ENCODE peak calls at places on chromosomes 13 and 19, in eight cellular contexts. J is heart right ventricle, O is ovary, F is AG09319, Y is progenitor cell of endocrine pancreas, D is fibroblast of pulmonary artery, T is psoas muscle, B is AG10803. M is an unnamed sample.

GRCh38 chr19:30070198-30070969 is 128.3 kb downstream of the URI1 start:
- DNase-seq in J (no peak), O (peak), F (no peak), Y (no peak), D (no peak), T (no peak), B (no peak), M (peak)

GRCh38 chr13:52599853-52600603 is 42.2 kb upstream of the HNRNPA1L2 start:
- DNase-seq in J (peak), O (peak), F (no peak), Y (peak), D (peak), T (peak), B (peak), M (no peak)

GRCh38 chr19:46453661-46454060 is 17.7 kb downstream of the PNMA8A start:
- DNase-seq in J (no peak), O (no peak), F (no peak), Y (no peak), D (no peak), T (no peak), B (no peak), M (no peak)

GRCh38 chr19:5268801-5269200 is 71.8 kb downstream of the PTPRS start:
- DNase-seq in J (no peak), O (no peak), F (no peak), Y (no peak), D (no peak), T (no peak), B (no peak), M (no peak)

GRCh38 chr19:12778020-12778904 is 2.9 kb upstream of the HOOK2 start:
- DNase-seq in J (peak), O (peak), F (peak), Y (no peak), D (peak), T (peak), B (peak), M (no peak)

GRCh38 chr19:16869331-16869972 is 19.3 kb upstream of the F2RL3 start:
- DNase-seq in J (no peak), O (no peak), F (no peak), Y (no peak), D (no peak), T (no peak), B (no peak), M (no peak)

GRCh38 chr13:108987945-108988344 is 358.5 kb downstream of the MYO16 start:
- DNase-seq in J (no peak), O (no peak), F (no peak), Y (no peak), D (no peak), T (no peak), B (peak), M (no peak)

GRCh38 chr13:18943721-18944391 is 237.8 kb downstream of the TUBA3C start:
- DNase-seq in J (no peak), O (no peak), F (no peak), Y (no peak), D (no peak), T (no peak), B (no peak), M (no peak)

GRCh38 chr19:32611161-32611560 is 30.2 kb downstream of the PDCD5 start:
- DNase-seq in J (no peak), O (peak), F (no peak), Y (no peak), D (no peak), T (no peak), B (no peak), M (no peak)

GRCh38 chr13:95588134-95588533 is 35.6 kb downstream of the CLDN10 start:
- DNase-seq in J (no peak), O (no peak), F (no peak), Y (no peak), D (no peak), T (no peak), B (no peak), M (no peak)

GRCh38 chr19:10102787-10103236 is 334 bp upstream of the ANGPTL6 start:
- DNase-seq in J (no peak), O (no peak), F (no peak), Y (no peak), D (no peak), T (no peak), B (no peak), M (no peak)

GRCh38 chr19:3343619-3344502 is 22.5 kb upstream of the NFIC start:
- DNase-seq in J (peak), O (peak), F (peak), Y (no peak), D (peak), T (peak), B (peak), M (peak)

GRCh38 chr13:20608438-20609020 is 41.6 kb downstream of the IFT88 start:
- DNase-seq in J (no peak), O (no peak), F (no peak), Y (no peak), D (no peak), T (no peak), B (no peak), M (no peak)

GRCh38 chr13:61029064-61029463 is 386.6 kb downstream of the PCDH20 start:
- DNase-seq in J (no peak), O (no peak), F (no peak), Y (no peak), D (no peak), T (no peak), B (no peak), M (no peak)

GRCh38 chr19:21921691-21922180 is 85.8 kb upstream of the ZNF43 start:
- DNase-seq in J (no peak), O (no peak), F (no peak), Y (no peak), D (no peak), T (no peak), B (no peak), M (no peak)

DNA sequence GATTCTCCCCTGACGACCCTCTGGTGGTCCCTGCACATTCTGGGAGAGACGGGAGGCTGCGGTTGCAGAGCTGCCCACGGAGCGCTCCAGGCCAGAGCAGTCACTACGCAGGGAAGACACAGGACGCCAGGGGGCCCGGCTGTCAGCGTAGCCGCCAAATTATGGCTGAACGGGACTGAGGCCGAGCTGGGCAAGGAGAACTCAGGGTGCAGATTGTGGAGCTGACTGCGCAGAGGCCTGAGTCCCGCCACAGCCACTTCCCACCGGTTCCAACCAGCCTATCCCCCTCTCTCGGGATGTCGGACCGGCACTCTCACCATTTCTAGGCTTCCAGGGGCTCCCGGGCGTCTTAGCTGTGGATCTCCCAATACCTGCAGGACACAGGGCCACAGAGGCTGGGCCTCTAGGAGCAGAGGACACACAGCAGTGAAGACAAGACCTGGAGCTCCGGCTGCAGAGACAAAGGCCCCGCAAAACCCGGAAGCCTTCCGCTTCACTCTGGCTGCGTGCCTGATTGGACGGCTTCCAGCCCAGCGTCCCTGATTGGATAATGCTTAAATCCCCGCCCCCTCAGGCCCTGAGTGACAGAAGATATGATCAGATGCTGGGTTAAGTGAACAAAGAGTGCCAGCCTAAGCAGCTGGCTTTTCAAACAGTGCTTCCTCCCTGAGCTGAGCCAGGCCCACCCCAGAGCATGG is at the start of gene ZNF737:
- DNase-seq in J (peak), O (peak), F (peak), Y (peak), D (peak), T (peak), B (peak), M (peak)
- TF ChIP-seq CTCF in J (peak), O (peak), F (peak), Y (peak), D (peak), T (peak), B (peak), M (no peak)

GRCh38 chr13:92994056-92994455 is 232.6 kb upstream of the GPC6 start:
- DNase-seq in J (no peak), O (no peak), F (no peak), Y (no peak), D (peak), T (no peak), B (no peak), M (no peak)
- TF ChIP-seq CTCF in J (no peak), O (no peak), F (no peak), Y (no peak), D (no peak), T (no peak), B (no peak), M (no peak)

GRCh38 chr13:30334663-30335386 is 27.5 kb upstream of the KATNAL1 start:
- DNase-seq in J (no peak), O (no peak), F (no peak), Y (no peak), D (peak), T (no peak), B (no peak), M (no peak)
- TF ChIP-seq CTCF in J (peak), O (no peak), F (peak), Y (peak), D (peak), T (peak), B (peak), M (no peak)

DNA sequence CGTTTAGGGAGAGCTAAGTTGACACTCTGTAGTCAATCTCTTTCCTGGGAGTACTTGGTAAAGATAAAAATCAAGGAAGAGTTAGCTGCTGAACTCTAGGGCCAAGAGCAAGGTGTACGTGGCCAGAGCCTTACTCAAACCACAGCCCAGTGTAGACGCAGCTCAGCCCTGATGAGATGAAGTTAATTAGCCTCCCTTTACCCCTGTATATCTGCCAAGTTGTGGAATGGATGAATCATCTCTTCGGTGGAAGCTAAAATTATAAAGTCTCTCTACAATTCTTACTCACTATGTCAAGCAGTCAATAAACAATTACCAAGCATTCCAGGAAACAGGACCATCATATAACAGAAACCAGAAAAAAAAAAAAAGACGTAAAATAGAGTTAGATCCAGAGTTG is 146.9 kb upstream of the UFM1 start:
- DNase-seq in J (no peak), O (no peak), F (no peak), Y (no peak), D (peak), T (no peak), B (peak), M (no peak)
- TF ChIP-seq CTCF in J (no peak), O (no peak), F (no peak), Y (no peak), D (no peak), T (no peak), B (no peak), M (no peak)

GRCh38 chr13:111662895-111663294 is 342.5 kb downstream of the TEX29 start:
- DNase-seq in J (no peak), O (no peak), F (no peak), Y (no peak), D (no peak), T (no peak), B (no peak), M (no peak)

GRCh38 chr13:111663505-111663904 is 343.1 kb downstream of the TEX29 start:
- DNase-seq in J (no peak), O (no peak), F (no peak), Y (peak), D (no peak), T (no peak), B (no peak), M (no peak)

GRCh38 chr13:111664696-111665095 is 344.3 kb downstream of the TEX29 start:
- DNase-seq in J (no peak), O (no peak), F (no peak), Y (no peak), D (no peak), T (no peak), B (no peak), M (no peak)

GRCh38 chr13:111662451-111662850 is 342.0 kb downstream of the TEX29 start:
- DNase-seq in J (no peak), O (no peak), F (no peak), Y (no peak), D (no peak), T (no peak), B (no peak), M (no peak)

GRCh38 chr13:111664060-111664459 is 343.6 kb downstream of the TEX29 start:
- DNase-seq in J (no peak), O (no peak), F (no peak), Y (no peak), D (no peak), T (no peak), B (no peak), M (no peak)
- TF ChIP-seq CTCF in J (no peak), O (no peak), F (no peak), Y (no peak), D (no peak), T (no peak), B (no peak), M (no peak)

GRCh38 chr19:35058370-35058769 is 16.8 kb downstream of the HPN start:
- DNase-seq in J (no peak), O (no peak), F (no peak), Y (no peak), D (no peak), T (no peak), B (no peak), M (no peak)

GRCh38 chr19:35054626-35055025 is 13.1 kb downstream of the HPN start:
- DNase-seq in J (no peak), O (no peak), F (no peak), Y (no peak), D (no peak), T (no peak), B (no peak), M (no peak)

GRCh38 chr19:35056513-35057063 is 15.1 kb downstream of the HPN start:
- DNase-seq in J (no peak), O (no peak), F (no peak), Y (no peak), D (no peak), T (no peak), B (no peak), M (no peak)

GRCh38 chr19:35053667-35054293 is 12.3 kb downstream of the HPN start:
- DNase-seq in J (no peak), O (no peak), F (no peak), Y (no peak), D (no peak), T (no peak), B (no peak), M (no peak)

GRCh38 chr19:35055715-35056179 is 14.2 kb downstream of the HPN start:
- DNase-seq in J (no peak), O (no peak), F (no peak), Y (no peak), D (no peak), T (no peak), B (no peak), M (no peak)
- TF ChIP-seq CTCF in J (no peak), O (no peak), F (no peak), Y (peak), D (peak), T (no peak), B (no peak), M (no peak)

DNA sequence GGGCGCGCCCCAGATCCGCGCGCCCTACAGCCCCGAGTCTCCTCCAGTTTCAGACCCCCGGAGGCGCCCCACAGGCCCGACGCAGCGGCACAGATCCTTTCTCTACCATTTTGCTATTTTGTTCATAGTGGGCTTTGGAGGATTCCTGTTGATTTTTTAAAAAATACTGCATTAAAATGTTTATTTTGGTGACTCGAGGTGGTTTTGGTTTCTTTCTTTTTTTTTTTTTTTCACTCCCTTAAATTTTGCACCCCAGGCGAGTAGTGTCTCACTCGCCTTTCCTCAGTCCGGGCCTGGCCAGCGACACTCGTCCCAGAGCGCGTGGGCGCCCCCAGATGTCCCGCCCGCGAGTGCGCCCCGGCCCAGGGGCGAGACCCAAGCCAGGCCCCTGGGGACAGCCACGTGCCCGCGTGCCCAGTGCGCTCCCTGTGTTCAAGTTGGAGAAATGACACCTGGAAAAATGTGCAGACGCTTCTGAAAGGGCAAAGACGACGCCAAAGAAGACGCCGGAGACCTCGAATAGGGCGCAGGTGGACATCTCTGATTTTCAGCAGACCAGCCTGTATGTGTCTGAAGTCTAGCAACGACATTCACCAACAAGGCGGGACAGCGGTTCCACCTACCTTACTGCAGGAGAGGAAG is 478 bp upstream of the INSR start:
- DNase-seq in J (peak), O (peak), F (no peak), Y (peak), D (peak), T (peak), B (peak), M (no peak)
- TF ChIP-seq CTCF in J (no peak), O (peak), F (peak), Y (peak), D (no peak), T (peak), B (peak), M (no peak)

M was measured in omental fat pad.